ENCODE peak calls at places on chromosomes 12 and 14, in nine cellular contexts. R, F, Z, P, E, Y, T, H and L are unnamed samples.
A peak's percentile ranks its signal among the peaks of the same experiment; 100 is the strongest.

GRCh38 chr14:99726538-99727095 is 42.5 kb downstream of the CYP46A1 start:
- DNase-seq in R (no peak), F (no peak), Z (no peak), P (no peak), E (no peak), Y (no peak), T (peak; percentile 1), H (no peak), L (no peak)

GRCh38 chr12:62520361-62520760 is 53.7 kb downstream of the MON2 start:
- DNase-seq in R (no peak), F (no peak), Z (no peak), P (no peak), E (no peak), Y (no peak), T (no peak), H (no peak), L (no peak)

GRCh38 chr12:96335270-96335669 is 65.0 kb downstream of the CDK17 start:
- DNase-seq in R (peak; percentile 80), F (no peak), Z (no peak), P (no peak), E (no peak), Y (no peak), T (no peak), H (no peak), L (no peak)

GRCh38 chr12:126668538-126668937 is 1598.4 kb upstream of the TMEM132C start:
- DNase-seq in R (no peak), F (no peak), Z (no peak), P (peak; percentile 83), E (no peak), Y (no peak), T (no peak), H (no peak), L (no peak)

GRCh38 chr12:62581288-62582064 is 114.8 kb downstream of the MON2 start:
- DNase-seq in R (peak; percentile 60), F (no peak), Z (no peak), P (peak; percentile 74), E (no peak), Y (peak; percentile 26), T (no peak), H (peak; percentile 73), L (no peak)

GRCh38 chr12:10562306-10562933 is 51.0 kb downstream of the MAGOHB start:
- DNase-seq in R (peak; percentile 67), F (no peak), Z (no peak), P (peak; percentile 53), E (no peak), Y (no peak), T (no peak), H (peak; percentile 54), L (no peak)

GRCh38 chr14:89013098-89013504 is 188.7 kb downstream of the TTC8 start:
- DNase-seq in R (peak; percentile 32), F (no peak), Z (no peak), P (peak; percentile 43), E (no peak), Y (no peak), T (peak; percentile 86), H (peak; percentile 11), L (peak; percentile 79)

GRCh38 chr14:72796935-72797334 is 97.0 kb downstream of the DPF3 start:
- DNase-seq in R (no peak), F (no peak), Z (no peak), P (no peak), E (no peak), Y (no peak), T (no peak), H (no peak), L (no peak)

GRCh38 chr14:34324363-34324795 is 137.7 kb downstream of the SPTSSA start:
- DNase-seq in R (peak; percentile 53), F (no peak), Z (no peak), P (peak; percentile 53), E (no peak), Y (no peak), T (peak; percentile 20), H (peak; percentile 26), L (peak; percentile 68)

GRCh38 chr14:103509864-103510263 is 12.8 kb downstream of the CKB start:
- DNase-seq in R (no peak), F (no peak), Z (no peak), P (no peak), E (no peak), Y (no peak), T (no peak), H (no peak), L (no peak)

GRCh38 chr12:10641735-10642500 is 28.5 kb upstream of the MAGOHB start:
- DNase-seq in R (no peak), F (no peak), Z (no peak), P (peak; percentile 76), E (no peak), Y (no peak), T (no peak), H (peak; percentile 73), L (no peak)

GRCh38 chr14:102371361-102371760 is 8.6 kb downstream of the TECPR2 start:
- DNase-seq in R (no peak), F (no peak), Z (no peak), P (no peak), E (no peak), Y (no peak), T (no peak), H (no peak), L (no peak)

GRCh38 chr12:130665753-130666152 is 50.3 kb downstream of the RIMBP2 start:
- DNase-seq in R (no peak), F (no peak), Z (no peak), P (no peak), E (no peak), Y (no peak), T (no peak), H (no peak), L (no peak)

GRCh38 chr12:127388985-127389384 is 878.0 kb upstream of the TMEM132C start:
- DNase-seq in R (no peak), F (no peak), Z (no peak), P (no peak), E (no peak), Y (no peak), T (no peak), H (no peak), L (no peak)

GRCh38 chr12:13049816-13050215 is 5.6 kb downstream of the FAM234B start:
- DNase-seq in R (no peak), F (no peak), Z (no peak), P (peak; percentile 76), E (no peak), Y (peak; percentile 18), T (peak; percentile 11), H (peak; percentile 65), L (no peak)

GRCh38 chr14:50060871-50061663 is 55.3 kb downstream of the VCPKMT start:
- DNase-seq in R (peak; percentile 87), F (no peak), Z (no peak), P (peak; percentile 94), E (peak; percentile 53), Y (peak; percentile 38), T (peak; percentile 36), H (peak; percentile 95), L (no peak)

GRCh38 chr14:56241441-56241840 is 123.2 kb downstream of the PELI2 start:
- DNase-seq in R (no peak), F (no peak), Z (no peak), P (peak; percentile 44), E (no peak), Y (no peak), T (no peak), H (no peak), L (no peak)

GRCh38 chr12:12548713-12549112 is 13.9 kb downstream of the DUSP16 start:
- DNase-seq in R (no peak), F (no peak), Z (no peak), P (no peak), E (no peak), Y (no peak), T (no peak), H (no peak), L (no peak)

GRCh38 chr12:118103601-118104382 is at the start of gene VSIG10:
- DNase-seq in R (peak; percentile 61), F (no peak), Z (no peak), P (peak; percentile 75), E (no peak), Y (peak; percentile 77), T (peak; percentile 85), H (peak; percentile 53), L (peak; percentile 91)

GRCh38 chr12:11085419-11085818 is 6.7 kb downstream of the TAS2R43 start:
- DNase-seq in R (no peak), F (no peak), Z (no peak), P (no peak), E (no peak), Y (no peak), T (no peak), H (no peak), L (no peak)

GRCh38 chr12:6020930-6021329 is 75.9 kb upstream of the ANO2 start:
- DNase-seq in R (no peak), F (no peak), Z (no peak), P (no peak), E (no peak), Y (no peak), T (no peak), H (no peak), L (no peak)
- H3K4me3 ChIP-seq in R (no peak overlapping the region), F (no peak overlapping the region), Z (no peak overlapping the region), P (no peak overlapping the region), E (no peak overlapping the region), Y (no peak overlapping the region), T (no peak overlapping the region), H (no peak overlapping the region), L (no peak overlapping the region)

GRCh38 chr12:99985631-99986030 is 895 bp upstream of the ANKS1B start:
- DNase-seq in R (no peak), F (no peak), Z (no peak), P (no peak), E (no peak), Y (no peak), T (no peak), H (no peak), L (no peak)
- H3K4me3 ChIP-seq in R (no peak overlapping the region), F (no peak overlapping the region), Z (peak overlapping the region; percentile 72), P (peak overlapping the region; percentile 79), E (no peak overlapping the region), Y (peak overlapping the region; percentile 68), T (no peak overlapping the region), H (no peak overlapping the region), L (no peak overlapping the region)

GRCh38 chr12:6829532-6830220 is 1.5 kb downstream of the P3H3 start:
- DNase-seq in R (no peak), F (no peak), Z (no peak), P (peak; percentile 44), E (no peak), Y (no peak), T (peak; percentile 70), H (peak; percentile 43), L (peak; percentile 23)
- H3K4me3 ChIP-seq in R (no peak overlapping the region), F (peak overlapping the region; percentile 83), Z (peak overlapping the region; percentile 95), P (peak overlapping the region; percentile 87), E (peak overlapping the region; percentile 75), Y (peak overlapping the region; percentile 92), T (peak overlapping the region; percentile 28), H (peak overlapping the region; percentile 91), L (no peak overlapping the region)

DNA sequence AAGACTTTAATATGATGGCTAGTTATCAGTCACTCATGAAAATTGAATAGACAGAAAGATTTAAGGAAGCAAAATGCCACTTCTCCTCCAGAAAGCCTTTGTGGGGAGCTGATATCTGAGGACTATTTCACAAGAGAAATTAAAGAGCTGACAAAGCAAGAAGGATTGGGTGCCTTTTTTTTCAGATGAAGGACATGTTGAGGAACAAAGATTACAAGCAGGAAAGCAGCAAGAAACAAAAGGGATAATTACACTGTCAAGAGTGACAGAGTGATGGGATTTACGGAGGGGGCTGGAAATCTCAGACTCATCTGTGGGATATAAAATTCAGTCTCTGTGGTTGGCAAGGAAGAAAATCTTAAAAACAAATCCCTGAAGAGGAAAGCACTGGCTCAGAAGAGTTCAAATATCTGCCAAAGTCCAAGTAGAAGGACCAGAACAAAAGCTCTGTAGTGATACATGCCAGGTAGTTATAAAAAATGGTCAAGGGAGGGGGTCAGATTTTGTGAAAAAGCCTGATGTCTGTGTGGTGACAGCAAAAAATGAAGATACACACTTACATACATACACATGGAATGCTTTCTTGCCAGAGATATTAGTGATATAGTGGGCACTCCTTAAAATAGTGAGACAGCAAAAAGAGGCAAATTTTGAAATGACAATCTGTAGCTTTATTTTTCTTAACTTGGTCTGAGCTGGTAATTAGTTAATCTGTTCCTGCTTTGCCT is 63.0 kb downstream of the EPS8 start:
- DNase-seq in R (no peak), F (no peak), Z (no peak), P (peak; percentile 52), E (no peak), Y (no peak), T (no peak), H (no peak), L (no peak)
- H3K4me3 ChIP-seq in R (no peak overlapping the region), F (no peak overlapping the region), Z (no peak overlapping the region), P (peak overlapping the region; percentile 13), E (no peak overlapping the region), Y (no peak overlapping the region), T (no peak overlapping the region), H (no peak overlapping the region), L (no peak overlapping the region)